ENCODE peak calls at places on chromosomes 13 and 19, in four cellular contexts. One of them, this sample, is unnamed.

GRCh38 chr13:24007979-24008620 is 110.8 kb upstream of the C1QTNF9B start:
- DNase-seq in SK-N-SH: no peak
- DNase-seq in HCT116: no peak
- DNase-seq in K562: no peak
- DNase-seq in this sample: no peak

GRCh38 chr19:36986131-36986530 is 70.0 kb downstream of the ZNF568 start:
- DNase-seq in SK-N-SH: no peak
- DNase-seq in HCT116: no peak
- DNase-seq in K562: no peak
- DNase-seq in this sample: no peak

GRCh38 chr13:48728226-48728625 is 74.5 kb downstream of the CYSLTR2 start:
- DNase-seq in K562: no peak
- DNase-seq in HCT116: no peak
- DNase-seq in SK-N-SH: no peak
- DNase-seq in this sample: no peak

GRCh38 chr13:114313061-114313860 is 1.0 kb upstream of the CHAMP1 start:
- DNase-seq in K562: no peak
- DNase-seq in HCT116: no peak
- DNase-seq in SK-N-SH: no peak
- DNase-seq in this sample: no peak

GRCh38 chr13:30113983-30114491 is 193.3 kb downstream of the KATNAL1 start:
- DNase-seq in K562: peak
- DNase-seq in HCT116: no peak
- DNase-seq in SK-N-SH: no peak
- DNase-seq in this sample: no peak

GRCh38 chr19:3607398-3608078 is 863 bp upstream of the TBXA2R start:
- DNase-seq in HCT116: no peak
- DNase-seq in K562: peak
- DNase-seq in SK-N-SH: peak
- DNase-seq in this sample: peak

GRCh38 chr13:40472427-40473220 is 193.8 kb downstream of the FOXO1 start:
- DNase-seq in K562: no peak
- DNase-seq in SK-N-SH: no peak
- DNase-seq in HCT116: no peak
- DNase-seq in this sample: no peak

GRCh38 chr13:29847501-29847983 is 2.9 kb downstream of the UBL3 start:
- DNase-seq in SK-N-SH: peak
- DNase-seq in K562: no peak
- DNase-seq in HCT116: no peak
- DNase-seq in this sample: peak

GRCh38 chr19:1266818-1267440 is 2.2 kb upstream of the CIRBP start:
- DNase-seq in HCT116: no peak
- DNase-seq in K562: peak
- DNase-seq in SK-N-SH: peak
- DNase-seq in this sample: no peak

GRCh38 chr19:3506384-3507340 is 551 bp downstream of the FZR1 start:
- DNase-seq in K562: peak
- DNase-seq in HCT116: no peak
- DNase-seq in SK-N-SH: peak
- DNase-seq in this sample: no peak

GRCh38 chr19:39097299-39097698 is 13.1 kb downstream of the ACP7 start:
- DNase-seq in K562: no peak
- DNase-seq in HCT116: no peak
- DNase-seq in SK-N-SH: no peak
- DNase-seq in this sample: no peak

GRCh38 chr13:44116562-44117315 is 237.0 kb downstream of the LACC1 start:
- DNase-seq in HCT116: no peak
- DNase-seq in SK-N-SH: no peak
- DNase-seq in K562: no peak
- DNase-seq in this sample: no peak

GRCh38 chr19:17484520-17485180 is 14.3 kb downstream of the SLC27A1 start:
- DNase-seq in K562: no peak
- DNase-seq in HCT116: no peak
- DNase-seq in SK-N-SH: peak
- DNase-seq in this sample: no peak

GRCh38 chr19:13819242-13819641 is 24.0 kb downstream of the ZSWIM4 start:
- DNase-seq in HCT116: no peak
- DNase-seq in K562: no peak
- DNase-seq in SK-N-SH: no peak
- DNase-seq in this sample: no peak

GRCh38 chr13:48018637-48019036 is 17.6 kb upstream of the SUCLA2 start:
- DNase-seq in HCT116: no peak
- DNase-seq in SK-N-SH: no peak
- DNase-seq in K562: no peak
- DNase-seq in this sample: no peak

GRCh38 chr13:113975416-113975815 is 1.5 kb upstream of the C13orf46 start:
- DNase-seq in SK-N-SH: no peak
- DNase-seq in K562: no peak
- DNase-seq in HCT116: no peak
- DNase-seq in this sample: no peak

GRCh38 chr19:12965017-12965811 is 4.2 kb upstream of the DAND5 start:
- DNase-seq in SK-N-SH: peak
- DNase-seq in K562: peak
- DNase-seq in HCT116: peak
- DNase-seq in this sample: peak

GRCh38 chr19:42177686-42178019 is 39.8 kb downstream of the DEDD2 start:
- DNase-seq in K562: no peak
- DNase-seq in SK-N-SH: no peak
- DNase-seq in HCT116: no peak
- DNase-seq in this sample: no peak
- TF ChIP-seq JUND in K562: no peak
- TF ChIP-seq JUND in SK-N-SH: no peak
- TF ChIP-seq JUND in HCT116: no peak
- TF ChIP-seq JUND in this sample: no peak

GRCh38 chr13:100382787-100383186 is 205.8 kb downstream of the GGACT start:
- DNase-seq in HCT116: no peak
- DNase-seq in K562: no peak
- DNase-seq in SK-N-SH: no peak
- DNase-seq in this sample: no peak

GRCh38 chr13:100392709-100393630 is 195.6 kb downstream of the GGACT start:
- DNase-seq in HCT116: peak
- DNase-seq in SK-N-SH: no peak
- DNase-seq in K562: peak
- DNase-seq in this sample: peak

GRCh38 chr13:100389617-100390016 is 199.0 kb downstream of the GGACT start:
- DNase-seq in SK-N-SH: no peak
- DNase-seq in K562: no peak
- DNase-seq in HCT116: no peak
- DNase-seq in this sample: no peak

GRCh38 chr13:100388923-100389322 is 199.7 kb downstream of the GGACT start:
- DNase-seq in K562: no peak
- DNase-seq in HCT116: no peak
- DNase-seq in SK-N-SH: no peak
- DNase-seq in this sample: no peak

DNA sequence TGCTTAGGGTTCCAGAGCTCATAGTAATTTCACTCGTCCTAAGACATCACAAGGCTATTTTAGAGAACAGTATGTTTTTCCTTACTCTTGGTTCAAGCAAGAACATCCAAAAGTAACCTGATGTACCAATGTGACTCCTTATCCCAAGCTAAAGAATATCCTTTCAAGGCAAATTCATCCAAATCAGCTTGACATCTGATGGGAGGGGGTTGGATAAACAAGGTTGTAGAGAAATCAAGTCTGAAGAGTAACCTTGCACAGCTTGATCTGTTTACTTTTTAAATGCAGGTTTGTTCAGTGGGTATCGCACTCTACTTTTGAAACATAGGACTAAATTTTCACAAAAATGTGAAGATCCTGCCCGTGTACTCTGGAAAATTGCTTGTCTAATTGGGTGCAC is 201.2 kb downstream of the GGACT start:
- DNase-seq in SK-N-SH: no peak
- DNase-seq in HCT116: no peak
- DNase-seq in K562: no peak
- DNase-seq in this sample: no peak
- TF ChIP-seq JUND in SK-N-SH: no peak
- TF ChIP-seq JUND in HCT116: no peak
- TF ChIP-seq JUND in K562: no peak
- TF ChIP-seq JUND in this sample: no peak

GRCh38 chr19:51695088-51695487 is 2.0 kb downstream of the SPACA6 start:
- DNase-seq in SK-N-SH: peak
- DNase-seq in K562: no peak
- DNase-seq in HCT116: no peak
- DNase-seq in this sample: no peak
- TF ChIP-seq JUND in SK-N-SH: no peak
- TF ChIP-seq JUND in K562: no peak
- TF ChIP-seq JUND in HCT116: no peak
- TF ChIP-seq JUND in this sample: no peak

DNA sequence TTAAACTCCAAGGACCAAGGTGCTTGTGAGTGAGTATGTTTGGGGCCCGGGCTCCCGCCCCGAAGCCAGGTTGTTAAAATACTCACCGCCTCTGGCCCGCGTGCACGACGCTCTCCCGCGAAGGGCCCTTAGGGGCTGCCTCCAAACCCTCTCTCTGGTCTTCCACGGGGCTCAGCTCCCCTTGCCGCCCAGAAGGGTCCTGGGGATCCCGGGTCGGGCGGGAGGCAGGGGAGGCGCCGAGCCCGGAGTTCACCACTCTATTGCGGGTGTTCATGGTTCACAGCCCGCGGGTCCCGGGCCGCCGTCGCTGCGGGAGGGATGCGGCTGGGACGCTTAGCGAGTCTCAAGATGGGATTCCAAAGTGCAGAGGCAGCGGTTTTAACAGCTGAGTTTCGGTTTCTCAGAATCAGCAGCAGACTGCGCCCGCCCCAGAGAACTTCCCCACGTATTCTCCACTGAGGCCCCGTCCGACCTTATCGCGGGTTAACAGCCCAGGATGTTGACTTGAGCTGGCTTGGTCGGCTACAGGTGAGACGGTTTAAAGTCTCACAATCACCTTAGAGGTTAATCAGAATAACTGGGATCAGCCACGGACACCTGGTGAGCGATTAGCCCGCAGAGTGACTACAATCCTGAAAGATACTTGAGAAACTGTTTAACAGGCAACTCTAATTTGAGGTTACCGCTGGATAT is at the start of gene EPSTI1:
- DNase-seq in SK-N-SH: no peak
- DNase-seq in HCT116: no peak
- DNase-seq in K562: peak
- DNase-seq in this sample: peak
- TF ChIP-seq JUND in SK-N-SH: no peak
- TF ChIP-seq JUND in HCT116: no peak
- TF ChIP-seq JUND in K562: no peak
- TF ChIP-seq JUND in this sample: no peak

DNA sequence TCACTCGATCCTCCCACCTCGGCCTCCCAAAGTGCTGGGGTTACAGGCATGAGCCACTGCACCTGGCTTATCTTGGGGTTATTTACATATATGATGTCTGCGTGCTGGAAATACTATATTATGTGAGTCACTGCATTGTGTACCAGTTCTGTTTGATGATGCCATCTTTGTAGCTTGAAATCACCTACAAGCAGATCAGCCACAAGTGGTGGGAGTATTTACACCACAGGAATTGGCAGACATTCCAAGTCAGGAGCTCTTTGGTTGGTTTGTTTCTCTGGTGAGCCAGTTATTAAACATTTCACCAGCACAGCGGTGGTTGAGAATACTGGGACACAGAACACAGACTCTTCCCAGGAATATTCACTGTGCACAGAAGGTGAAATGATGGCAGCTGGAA is 4.5 kb upstream of the TIMM44 start:
- DNase-seq in HCT116: no peak
- DNase-seq in SK-N-SH: no peak
- DNase-seq in K562: no peak
- DNase-seq in this sample: no peak
- TF ChIP-seq JUND in HCT116: no peak
- TF ChIP-seq JUND in SK-N-SH: no peak
- TF ChIP-seq JUND in K562: no peak
- TF ChIP-seq JUND in this sample: no peak

DNA sequence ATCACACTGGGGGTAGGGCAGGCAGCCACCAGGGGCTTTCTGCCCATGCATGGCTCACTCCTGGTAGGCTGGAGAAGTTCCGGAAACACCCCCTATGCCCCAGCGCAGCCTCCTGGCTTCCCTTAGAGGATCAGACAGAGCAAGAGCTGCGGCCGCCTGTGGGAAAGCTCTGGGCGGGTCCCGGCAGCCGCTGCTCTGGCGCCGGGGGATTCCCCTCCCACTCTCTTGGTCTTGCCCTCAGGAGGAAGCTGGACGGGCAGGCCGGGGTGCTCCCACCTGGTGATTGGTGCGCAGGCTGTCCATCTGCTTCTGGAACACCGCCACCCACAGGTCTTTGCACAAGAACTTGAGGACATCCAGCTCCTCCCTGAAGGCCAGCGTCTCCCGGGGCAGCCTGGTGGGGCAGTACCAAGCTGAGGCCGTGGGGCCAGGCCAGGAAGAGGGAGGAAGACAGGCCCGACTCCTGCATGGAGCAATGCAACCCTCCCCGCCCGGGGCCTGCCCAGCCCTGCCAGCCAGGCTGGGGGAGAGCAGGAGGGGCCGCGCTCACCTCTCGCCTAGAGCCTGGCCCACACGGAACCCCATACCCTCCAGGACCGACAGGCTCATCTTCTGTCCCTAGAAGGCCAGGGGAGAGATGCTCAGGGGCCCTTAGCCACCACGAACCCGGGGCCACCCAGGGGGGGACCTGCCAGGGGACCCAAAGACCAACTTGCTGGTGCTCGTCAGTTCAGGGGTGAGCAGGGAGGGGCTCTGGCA is 4.0 kb upstream of the NKPD1 start:
- DNase-seq in SK-N-SH: no peak
- DNase-seq in K562: peak
- DNase-seq in HCT116: peak
- DNase-seq in this sample: peak
- TF ChIP-seq JUND in SK-N-SH: no peak
- TF ChIP-seq JUND in K562: no peak
- TF ChIP-seq JUND in HCT116: no peak
- TF ChIP-seq JUND in this sample: no peak

This sample was measured in T47D.